ENCODE peak calls at places on chromosome 22, in four cellular contexts. K is pancreas, X is astrocyte of the spinal cord, V is GM23338. S is an unnamed sample.

GRCh38 chr22:39311592-39312400 is 7.6 kb downstream of the RPL3 start:
- DNase-seq in K (peak; percentile 43), X (no peak), V (peak; percentile 60), S (no peak)

GRCh38 chr22:48640890-48641771 is 1186.5 kb downstream of the BRD1 start:
- DNase-seq in K (no peak), X (no peak), V (no peak), S (no peak)

GRCh38 chr22:46104170-46104880 is 46.0 kb upstream of the PPARA start:
- DNase-seq in K (peak; percentile 89), X (no peak), V (no peak), S (no peak)

GRCh38 chr22:22076361-22076760 is 93.8 kb upstream of the TOP3B start:
- DNase-seq in K (no peak), X (no peak), V (no peak), S (no peak)

GRCh38 chr22:36149464-36149863 is 11.1 kb downstream of the APOL3 start:
- DNase-seq in K (no peak), X (no peak), V (no peak), S (no peak)

GRCh38 chr22:19740586-19740985 is 17.2 kb downstream of the GP1BB start:
- DNase-seq in K (no peak), X (no peak), V (no peak), S (no peak)

GRCh38 chr22:50697667-50698506 is 25.3 kb downstream of the SHANK3 start:
- DNase-seq in K (no peak), X (no peak), V (no peak), S (no peak)

GRCh38 chr22:17842386-17842785 is 68.1 kb upstream of the BID start:
- DNase-seq in K (no peak), X (no peak), V (no peak), S (peak; percentile 21)

GRCh38 chr22:46809153-46809885 is 46.9 kb downstream of the TBC1D22A start:
- DNase-seq in K (no peak), X (no peak), V (no peak), S (no peak)

GRCh38 chr22:47296405-47297260 is 534.2 kb downstream of the TBC1D22A start:
- DNase-seq in K (no peak), X (no peak), V (peak; percentile 0), S (no peak)

GRCh38 chr22:50544078-50544745 is 1.5 kb upstream of the KLHDC7B start:
- DNase-seq in K (peak; percentile 73), X (peak; percentile 39), V (peak; percentile 93), S (peak; percentile 65)

GRCh38 chr22:38925571-38926041 is 31.8 kb upstream of the APOBEC3A start:
- DNase-seq in K (no peak), X (peak; percentile 30), V (no peak), S (no peak)

GRCh38 chr22:46036558-46037408 is 59.8 kb upstream of the WNT7B start:
- DNase-seq in K (peak; percentile 65), X (no peak), V (peak; percentile 74), S (peak; percentile 51)

GRCh38 chr22:39818050-39818449 is 75.5 kb downstream of the ENTHD1 start:
- DNase-seq in K (no peak), X (peak; percentile 59), V (no peak), S (peak; percentile 18)

GRCh38 chr22:19731736-19732135 is 8.4 kb downstream of the GP1BB start:
- DNase-seq in K (no peak), X (no peak), V (no peak), S (no peak)

GRCh38 chr22:46287873-46288751 is 8.6 kb upstream of the GTSE1 start:
- DNase-seq in K (no peak), X (no peak), V (no peak), S (no peak)

GRCh38 chr22:29309332-29310064 is 3.0 kb downstream of the GAS2L1 start:
- DNase-seq in K (peak; percentile 47), X (peak; percentile 28), V (no peak), S (no peak)

GRCh38 chr22:46929689-46930225 is 167.3 kb downstream of the TBC1D22A start:
- DNase-seq in K (no peak), X (no peak), V (no peak), S (no peak)

GRCh38 chr22:49934144-49934890 is 15.9 kb downstream of the CRELD2 start:
- DNase-seq in K (peak; percentile 79), X (peak; percentile 29), V (no peak), S (peak; percentile 9)

GRCh38 chr22:38967451-38968450 is 10.3 kb downstream of the APOBEC3A start:
- DNase-seq in K (no peak), X (no peak), V (no peak), S (no peak)

GRCh38 chr22:32880906-32881596 is 79.5 kb downstream of the TIMP3 start:
- DNase-seq in K (peak; percentile 24), X (peak; percentile 31), V (no peak), S (peak; percentile 90)

GRCh38 chr22:18109410-18110193 is 1.0 kb upstream of the TUBA8 start:
- DNase-seq in K (no peak), X (no peak), V (no peak), S (no peak)

GRCh38 chr22:25199726-25200520 is at the start of gene CRYBB3:
- DNase-seq in K (no peak), X (no peak), V (no peak), S (no peak)

GRCh38 chr22:35637943-35638342 is 10.3 kb upstream of the APOL6 start:
- DNase-seq in K (no peak), X (no peak), V (no peak), S (no peak)

GRCh38 chr22:25452116-25452700 is 112.3 kb upstream of the GRK3 start:
- DNase-seq in K (no peak), X (no peak), V (no peak), S (no peak)

GRCh38 chr22:40410731-40411505 is 40.5 kb downstream of the SGSM3 start:
- DNase-seq in K (no peak), X (no peak), V (no peak), S (no peak)

GRCh38 chr22:49717322-49717919 is 110.3 kb downstream of the BRD1 start:
- DNase-seq in K (no peak), X (no peak), V (no peak), S (no peak)

DNA sequence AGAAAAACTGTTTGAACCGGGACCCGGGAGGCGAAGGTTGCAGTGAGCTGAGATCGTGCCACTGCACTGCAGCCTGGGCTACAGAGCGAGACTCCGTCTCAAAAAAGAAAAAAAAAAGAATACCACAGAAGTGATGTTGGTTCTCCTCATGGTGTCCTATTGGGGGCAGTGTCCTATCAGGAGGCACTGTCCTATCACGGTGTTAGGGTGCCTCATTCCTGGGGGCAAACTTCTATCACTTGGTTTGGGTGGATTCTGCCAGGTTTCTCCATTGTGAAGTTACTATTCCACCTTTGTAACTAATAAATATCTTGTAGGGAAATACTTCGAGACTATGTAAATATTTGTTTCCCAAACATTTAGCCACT is 19.6 kb downstream of the PRR14L start:
- DNase-seq in K (no peak), X (no peak), V (peak; percentile 52), S (no peak)
- TF ChIP-seq CTCF in K (no peak), X (peak; percentile 16), V (peak; percentile 53), S (peak; percentile 23)

DNA sequence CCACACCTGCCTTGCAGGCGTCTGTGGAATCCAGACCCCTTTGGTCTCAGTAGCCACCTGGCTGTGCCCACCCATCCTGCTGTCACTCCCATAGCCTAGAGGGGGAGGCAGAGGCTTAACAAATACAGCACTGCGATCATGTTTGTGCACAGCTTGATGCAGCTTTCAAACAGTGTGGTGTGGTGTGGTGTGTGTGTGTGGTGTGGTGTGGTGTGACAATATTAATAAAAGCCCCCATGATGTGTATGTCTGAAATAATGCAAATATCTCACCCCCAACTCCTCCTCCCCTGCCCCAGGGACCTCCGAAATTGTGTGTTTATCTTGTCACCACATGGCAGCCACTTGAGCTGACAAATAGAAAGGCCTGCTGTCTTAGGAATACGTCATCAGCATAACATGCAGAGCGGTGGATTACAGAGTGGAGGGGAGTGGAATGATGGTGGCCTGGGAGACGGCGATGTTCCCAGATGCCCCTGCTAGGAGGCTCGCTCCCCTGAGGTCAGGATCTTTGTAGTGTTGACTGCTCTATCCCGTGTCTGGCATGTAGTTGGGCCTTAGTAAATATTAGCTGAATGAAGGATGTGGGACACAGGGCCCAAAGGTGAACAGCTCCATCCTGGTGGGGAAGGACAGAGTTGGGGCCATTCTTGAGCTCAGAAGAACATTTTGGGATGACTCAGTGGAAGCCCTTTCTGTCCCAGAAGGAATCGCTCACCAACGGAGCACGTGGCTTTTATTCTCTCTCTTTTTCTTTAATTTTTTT is 2.8 kb downstream of the PDXP start:
- DNase-seq in K (no peak), X (peak; percentile 77), V (peak; percentile 28), S (peak; percentile 84)
- H3K4me3 ChIP-seq in K (no peak overlapping the region), X (no peak overlapping the region), V (no peak overlapping the region), S (no peak overlapping the region)

GRCh38 chr22:20816559-20816958 is 42.1 kb downstream of the PI4KA start:
- DNase-seq in K (no peak), X (no peak), V (no peak), S (no peak)
- TF ChIP-seq CTCF in K (no peak), X (no peak), V (no peak), S (no peak)

DNA sequence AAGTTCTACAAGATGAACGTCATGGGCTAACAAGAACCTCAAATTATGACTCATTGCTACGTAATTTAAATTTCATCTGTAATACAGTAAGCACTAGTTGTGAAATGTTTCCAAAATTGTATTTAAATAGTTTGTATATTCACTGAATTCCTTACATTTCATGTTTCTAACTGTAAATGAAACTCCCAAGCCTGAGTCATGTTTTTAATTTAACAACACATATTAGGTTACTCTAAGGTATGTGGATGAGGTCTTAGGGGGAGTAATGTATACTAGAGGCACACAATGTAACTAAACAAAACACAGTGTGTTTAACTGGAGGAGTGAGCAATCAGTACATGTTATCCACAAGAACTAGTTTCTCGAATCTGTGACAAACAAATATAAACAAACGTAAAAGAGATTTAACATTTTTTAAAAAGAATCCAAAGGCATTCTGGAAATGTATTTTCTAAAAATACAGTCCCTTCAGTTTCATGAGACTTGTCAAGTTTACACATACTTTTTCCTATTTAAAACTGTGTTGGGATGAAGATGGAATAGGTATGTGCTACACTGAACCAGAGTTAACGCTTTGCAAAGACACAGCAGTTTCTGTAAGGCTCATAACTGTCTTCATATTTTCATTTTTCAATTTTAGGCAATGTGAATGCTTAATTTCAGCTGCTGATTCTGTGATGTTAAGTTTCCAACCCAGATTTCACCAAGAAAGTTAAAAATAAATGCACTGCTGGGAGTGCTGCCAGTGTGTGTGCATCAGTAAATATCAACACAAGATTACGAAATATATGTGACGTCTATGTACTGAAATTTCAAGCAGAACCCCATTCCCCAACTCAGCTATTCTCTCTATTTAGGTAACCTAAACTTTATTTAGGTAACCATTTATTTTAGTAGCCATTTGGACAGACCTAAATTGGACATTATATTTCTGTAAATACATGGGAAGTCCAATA is 52.6 kb downstream of the PITPNB start:
- DNase-seq in K (no peak), X (peak; percentile 89), V (no peak), S (peak; percentile 95)
- H3K4me3 ChIP-seq in K (no peak overlapping the region), X (no peak overlapping the region), V (no peak overlapping the region), S (no peak overlapping the region)

DNA sequence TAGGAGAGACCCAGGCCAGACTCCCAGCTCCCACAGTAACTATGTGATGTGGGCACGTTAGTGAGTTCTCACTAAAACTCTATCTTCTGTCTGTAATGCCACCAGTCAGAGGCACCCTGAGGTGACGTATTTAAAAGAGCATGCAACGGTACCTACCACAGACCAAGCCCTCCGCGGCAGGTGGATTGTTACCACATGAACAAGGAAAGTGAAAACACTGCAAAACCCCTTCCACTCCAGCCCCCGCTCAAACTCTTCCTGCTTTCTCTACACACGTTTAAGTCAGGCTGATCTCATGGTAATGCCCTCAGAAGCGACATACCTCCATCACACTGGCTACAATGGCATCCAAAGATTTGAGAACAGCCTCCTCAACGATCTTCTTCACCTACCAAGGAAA is 36.7 kb downstream of the SERPIND1 start:
- DNase-seq in K (no peak), X (no peak), V (no peak), S (no peak)
- TF ChIP-seq CTCF in K (no peak), X (no peak), V (no peak), S (no peak)

GRCh38 chr22:23176645-23177027 is 3.7 kb upstream of the BCR start:
- DNase-seq in K (no peak), X (no peak), V (no peak), S (no peak)
- H3K4me3 ChIP-seq in K (no peak overlapping the region), X (no peak overlapping the region), V (no peak overlapping the region), S (no peak overlapping the region)

GRCh38 chr22:34105461-34106062 is 185.3 kb upstream of the LARGE1 start:
- DNase-seq in K (peak; percentile 68), X (no peak), V (peak; percentile 88), S (no peak)
- TF ChIP-seq CTCF in K (peak; percentile 63), X (no peak), V (peak; percentile 76), S (no peak)

S was measured in choroid plexus epithelial cell.